ENCODE peak calls at places on chromosome 9, in five cellular contexts. One of them, this sample, is unnamed.

GRCh38 chr9:115000217-115000639 is 69.8 kb upstream of the TNFSF8 start:
- DNase-seq in mammary epithelial cell: no peak
- DNase-seq in endothelial cell of umbilical vein: no peak
- DNase-seq in AG04450: no peak
- DNase-seq in GM06990: no peak
- DNase-seq in this sample: no peak

GRCh38 chr9:85702191-85702590 is 39.6 kb downstream of the AGTPBP1 start:
- DNase-seq in mammary epithelial cell: no peak
- DNase-seq in endothelial cell of umbilical vein: no peak
- DNase-seq in AG04450: no peak
- DNase-seq in GM06990: no peak
- DNase-seq in this sample: no peak

GRCh38 chr9:69816775-69817174 is 3.8 kb upstream of the CFAP95 start:
- DNase-seq in AG04450: no peak
- DNase-seq in endothelial cell of umbilical vein: no peak
- DNase-seq in mammary epithelial cell: no peak
- DNase-seq in GM06990: no peak
- DNase-seq in this sample: no peak

GRCh38 chr9:87239312-87239711 is 258.4 kb upstream of the DAPK1 start:
- DNase-seq in mammary epithelial cell: no peak
- DNase-seq in AG04450: no peak
- DNase-seq in endothelial cell of umbilical vein: no peak
- DNase-seq in GM06990: no peak
- DNase-seq in this sample: no peak

GRCh38 chr9:125843646-125844045 is 96.5 kb downstream of the PBX3 start:
- DNase-seq in AG04450: no peak
- DNase-seq in GM06990: no peak
- DNase-seq in endothelial cell of umbilical vein: no peak
- DNase-seq in mammary epithelial cell: no peak
- DNase-seq in this sample: no peak

GRCh38 chr9:6216002-6216401 is 395 bp downstream of the IL33 start:
- DNase-seq in AG04450: no peak
- DNase-seq in mammary epithelial cell: no peak
- DNase-seq in GM06990: no peak
- DNase-seq in endothelial cell of umbilical vein: no peak
- DNase-seq in this sample: no peak

GRCh38 chr9:115694014-115694413 is 459.6 kb upstream of the PAPPA start:
- DNase-seq in AG04450: peak
- DNase-seq in endothelial cell of umbilical vein: no peak
- DNase-seq in GM06990: no peak
- DNase-seq in mammary epithelial cell: peak
- DNase-seq in this sample: no peak

GRCh38 chr9:98484218-98484617 is 224.5 kb downstream of the GABBR2 start:
- DNase-seq in AG04450: no peak
- DNase-seq in mammary epithelial cell: no peak
- DNase-seq in GM06990: no peak
- DNase-seq in endothelial cell of umbilical vein: no peak
- DNase-seq in this sample: no peak

GRCh38 chr9:107674937-107675277 is 185.3 kb upstream of the KLF4 start:
- DNase-seq in mammary epithelial cell: no peak
- DNase-seq in GM06990: no peak
- DNase-seq in AG04450: no peak
- DNase-seq in endothelial cell of umbilical vein: no peak
- DNase-seq in this sample: no peak

GRCh38 chr9:133528887-133529262 is 4.1 kb upstream of the MYMK start:
- DNase-seq in AG04450: no peak
- DNase-seq in endothelial cell of umbilical vein: no peak
- DNase-seq in GM06990: no peak
- DNase-seq in mammary epithelial cell: no peak
- DNase-seq in this sample: no peak

GRCh38 chr9:5453004-5453403 is 2.7 kb downstream of the CD274 start:
- DNase-seq in mammary epithelial cell: no peak
- DNase-seq in AG04450: no peak
- DNase-seq in GM06990: no peak
- DNase-seq in endothelial cell of umbilical vein: no peak
- DNase-seq in this sample: no peak

GRCh38 chr9:129467739-129468666 is 152.9 kb downstream of the C9orf50 start:
- DNase-seq in endothelial cell of umbilical vein: no peak
- DNase-seq in AG04450: no peak
- DNase-seq in GM06990: no peak
- DNase-seq in mammary epithelial cell: no peak
- DNase-seq in this sample: no peak

GRCh38 chr9:101737705-101738565 is 512 bp downstream of the GRIN3A start:
- DNase-seq in mammary epithelial cell: peak
- DNase-seq in GM06990: no peak
- DNase-seq in endothelial cell of umbilical vein: no peak
- DNase-seq in AG04450: no peak
- DNase-seq in this sample: peak

GRCh38 chr9:129322641-129323375 is 144.7 kb upstream of the IER5L start:
- DNase-seq in mammary epithelial cell: no peak
- DNase-seq in GM06990: no peak
- DNase-seq in endothelial cell of umbilical vein: no peak
- DNase-seq in AG04450: no peak
- DNase-seq in this sample: no peak

GRCh38 chr9:4740373-4740622 is 704 bp downstream of the AK3 start:
- DNase-seq in AG04450: no peak
- DNase-seq in endothelial cell of umbilical vein: peak
- DNase-seq in GM06990: no peak
- DNase-seq in mammary epithelial cell: no peak
- DNase-seq in this sample: no peak

GRCh38 chr9:94839398-94839797 is 112.9 kb downstream of the AOPEP start:
- DNase-seq in AG04450: no peak
- DNase-seq in endothelial cell of umbilical vein: no peak
- DNase-seq in GM06990: no peak
- DNase-seq in mammary epithelial cell: no peak
- DNase-seq in this sample: no peak

GRCh38 chr9:4259489-4259888 is 40.4 kb downstream of the GLIS3 start:
- DNase-seq in GM06990: no peak
- DNase-seq in AG04450: no peak
- DNase-seq in mammary epithelial cell: peak
- DNase-seq in endothelial cell of umbilical vein: no peak
- DNase-seq in this sample: no peak

GRCh38 chr9:72585737-72586136 is 64.3 kb downstream of the TMC1 start:
- DNase-seq in AG04450: peak
- DNase-seq in GM06990: no peak
- DNase-seq in endothelial cell of umbilical vein: no peak
- DNase-seq in mammary epithelial cell: peak
- DNase-seq in this sample: no peak

GRCh38 chr9:14347408-14348224 is 33.7 kb upstream of the NFIB start:
- DNase-seq in endothelial cell of umbilical vein: peak
- DNase-seq in AG04450: no peak
- DNase-seq in mammary epithelial cell: peak
- DNase-seq in GM06990: no peak
- DNase-seq in this sample: no peak

GRCh38 chr9:78386746-78387145 is 89.8 kb downstream of the PSAT1 start:
- DNase-seq in mammary epithelial cell: no peak
- DNase-seq in GM06990: no peak
- DNase-seq in AG04450: no peak
- DNase-seq in endothelial cell of umbilical vein: no peak
- DNase-seq in this sample: no peak

GRCh38 chr9:94650924-94651323 is 11.6 kb upstream of the FBP1 start:
- DNase-seq in AG04450: no peak
- DNase-seq in GM06990: no peak
- DNase-seq in endothelial cell of umbilical vein: no peak
- DNase-seq in mammary epithelial cell: no peak
- DNase-seq in this sample: no peak

GRCh38 chr9:32728181-32728580 is 55.2 kb upstream of the TMEM215 start:
- DNase-seq in endothelial cell of umbilical vein: no peak
- DNase-seq in GM06990: no peak
- DNase-seq in AG04450: no peak
- DNase-seq in mammary epithelial cell: no peak
- DNase-seq in this sample: no peak

GRCh38 chr9:124137009-124137943 is 120.5 kb upstream of the NEK6 start:
- DNase-seq in AG04450: no peak
- DNase-seq in GM06990: peak
- DNase-seq in mammary epithelial cell: no peak
- DNase-seq in endothelial cell of umbilical vein: no peak
- DNase-seq in this sample: no peak

GRCh38 chr9:111952559-111952958 is 55.9 kb downstream of the UGCG start:
- DNase-seq in mammary epithelial cell: peak
- DNase-seq in GM06990: no peak
- DNase-seq in endothelial cell of umbilical vein: peak
- DNase-seq in AG04450: no peak
- DNase-seq in this sample: no peak
- TF ChIP-seq CTCF in mammary epithelial cell: no peak
- TF ChIP-seq CTCF in GM06990: no peak
- TF ChIP-seq CTCF in endothelial cell of umbilical vein: no peak
- TF ChIP-seq CTCF in AG04450: no peak
- TF ChIP-seq CTCF in this sample: no peak

GRCh38 chr9:21172156-21172555 is 5.7 kb upstream of the IFNA21 start:
- DNase-seq in mammary epithelial cell: no peak
- DNase-seq in endothelial cell of umbilical vein: no peak
- DNase-seq in AG04450: no peak
- DNase-seq in GM06990: no peak
- DNase-seq in this sample: no peak
- TF ChIP-seq CTCF in mammary epithelial cell: no peak
- TF ChIP-seq CTCF in endothelial cell of umbilical vein: no peak
- TF ChIP-seq CTCF in AG04450: no peak
- TF ChIP-seq CTCF in GM06990: no peak
- TF ChIP-seq CTCF in this sample: no peak

DNA sequence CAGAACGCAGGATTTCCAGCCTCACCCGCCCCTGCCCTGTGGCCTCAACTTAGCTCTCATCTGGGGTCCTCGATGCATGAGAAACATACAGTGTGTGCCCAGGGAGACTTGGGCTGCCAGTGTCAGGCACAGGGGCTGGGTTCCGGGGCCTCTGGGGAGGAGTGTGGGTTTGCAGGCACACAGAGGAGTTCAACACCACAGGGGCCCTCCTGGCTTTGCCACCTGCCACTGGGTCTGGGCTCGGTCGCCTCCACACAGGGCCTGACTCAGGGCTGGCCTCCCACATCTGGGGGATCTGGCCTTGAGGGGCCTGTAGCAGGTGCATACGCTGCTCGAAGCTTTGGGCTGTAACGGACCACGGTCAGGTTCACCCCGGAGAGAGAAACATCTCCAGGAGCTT is 111.6 kb downstream of the COL5A1 start:
- DNase-seq in GM06990: no peak
- DNase-seq in AG04450: no peak
- DNase-seq in mammary epithelial cell: no peak
- DNase-seq in endothelial cell of umbilical vein: no peak
- DNase-seq in this sample: no peak
- TF ChIP-seq CTCF in GM06990: no peak
- TF ChIP-seq CTCF in AG04450: no peak
- TF ChIP-seq CTCF in mammary epithelial cell: no peak
- TF ChIP-seq CTCF in endothelial cell of umbilical vein: no peak
- TF ChIP-seq CTCF in this sample: no peak

GRCh38 chr9:99907208-99907532 is 716 bp downstream of the STX17 start:
- DNase-seq in GM06990: no peak
- DNase-seq in endothelial cell of umbilical vein: no peak
- DNase-seq in AG04450: no peak
- DNase-seq in mammary epithelial cell: no peak
- DNase-seq in this sample: no peak

GRCh38 chr9:99905833-99906402 is 536 bp upstream of the STX17 start:
- DNase-seq in mammary epithelial cell: peak
- DNase-seq in AG04450: no peak
- DNase-seq in endothelial cell of umbilical vein: no peak
- DNase-seq in GM06990: no peak
- DNase-seq in this sample: no peak

GRCh38 chr9:99916650-99917049 is 10.2 kb downstream of the STX17 start:
- DNase-seq in mammary epithelial cell: no peak
- DNase-seq in GM06990: no peak
- DNase-seq in endothelial cell of umbilical vein: no peak
- DNase-seq in AG04450: no peak
- DNase-seq in this sample: no peak

GRCh38 chr9:99906403-99907207 is at the start of gene STX17:
- DNase-seq in AG04450: peak
- DNase-seq in endothelial cell of umbilical vein: peak
- DNase-seq in mammary epithelial cell: peak
- DNase-seq in GM06990: peak
- DNase-seq in this sample: peak

GRCh38 chr9:99911600-99911999 is 5.1 kb downstream of the STX17 start:
- DNase-seq in AG04450: no peak
- DNase-seq in GM06990: no peak
- DNase-seq in endothelial cell of umbilical vein: no peak
- DNase-seq in mammary epithelial cell: no peak
- DNase-seq in this sample: no peak
- TF ChIP-seq CTCF in AG04450: no peak
- TF ChIP-seq CTCF in GM06990: no peak
- TF ChIP-seq CTCF in endothelial cell of umbilical vein: no peak
- TF ChIP-seq CTCF in mammary epithelial cell: no peak
- TF ChIP-seq CTCF in this sample: no peak

DNA sequence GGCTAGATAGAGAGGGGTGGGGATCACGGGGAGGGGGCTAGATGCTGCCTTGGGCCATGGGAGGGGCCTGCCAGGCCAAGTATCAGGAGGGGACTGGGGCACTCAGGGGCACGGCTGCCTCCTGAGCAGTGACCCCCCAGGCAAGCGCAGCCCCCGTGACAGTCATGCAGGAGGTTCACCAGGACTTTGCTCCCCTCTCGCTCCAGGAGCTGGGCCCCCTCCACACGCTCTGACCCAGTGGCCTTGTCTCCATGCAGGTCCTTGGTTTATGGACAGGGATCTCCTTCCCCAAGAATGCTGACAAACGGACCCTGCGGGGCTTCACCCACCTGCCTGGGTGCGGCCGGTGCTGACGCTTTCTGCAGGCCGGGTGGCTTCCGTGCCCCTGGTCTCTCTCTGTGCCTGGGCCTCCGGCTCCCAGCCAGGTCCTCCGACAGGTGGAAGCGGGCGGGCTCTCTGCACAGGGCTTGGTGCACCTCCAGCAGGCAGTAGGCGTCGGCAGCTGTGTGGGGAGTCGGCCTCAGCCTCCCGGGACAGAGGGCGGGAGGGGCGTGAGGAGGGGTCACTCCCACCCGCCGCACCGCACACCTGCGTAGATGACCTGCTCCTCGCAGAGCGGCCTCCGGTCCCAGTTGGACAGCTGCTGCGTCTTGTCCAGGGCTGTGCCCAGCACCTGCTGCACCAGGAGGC is 46.9 kb upstream of the NRARP start:
- DNase-seq in mammary epithelial cell: no peak
- DNase-seq in AG04450: no peak
- DNase-seq in GM06990: no peak
- DNase-seq in endothelial cell of umbilical vein: no peak
- DNase-seq in this sample: no peak
- TF ChIP-seq CTCF in mammary epithelial cell: no peak
- TF ChIP-seq CTCF in AG04450: no peak
- TF ChIP-seq CTCF in GM06990: no peak
- TF ChIP-seq CTCF in endothelial cell of umbilical vein: no peak
- TF ChIP-seq CTCF in this sample: no peak

GRCh38 chr9:121735065-121735791 is 83.8 kb downstream of the DAB2IP start:
- DNase-seq in GM06990: peak
- DNase-seq in endothelial cell of umbilical vein: peak
- DNase-seq in mammary epithelial cell: peak
- DNase-seq in AG04450: no peak
- DNase-seq in this sample: no peak
- TF ChIP-seq CTCF in GM06990: peak
- TF ChIP-seq CTCF in endothelial cell of umbilical vein: peak
- TF ChIP-seq CTCF in mammary epithelial cell: peak
- TF ChIP-seq CTCF in AG04450: peak
- TF ChIP-seq CTCF in this sample: no peak